ENCODE peak calls at places on chromosomes 5 and 9, in four cellular contexts. N is WTC11, V is K562, P is H1. M is an unnamed sample.

GRCh38 chr5:40626834-40627233 is 52.9 kb upstream of the PTGER4 start:
- DNase-seq in N (no peak), V (no peak), P (no peak), M (no peak)

GRCh38 chr9:14366071-14366470 is 52.1 kb upstream of the NFIB start:
- DNase-seq in N (no peak), V (no peak), P (no peak), M (no peak)

GRCh38 chr9:16445141-16445920 is 425.1 kb downstream of the BNC2 start:
- DNase-seq in N (no peak), V (no peak), P (no peak), M (no peak)

GRCh38 chr5:120599576-120599975 is 135.5 kb downstream of the PRR16 start:
- DNase-seq in N (no peak), V (no peak), P (no peak), M (no peak)

GRCh38 chr9:90821697-90822096 is 20.1 kb downstream of the SYK start:
- DNase-seq in N (no peak), V (no peak), P (no peak), M (no peak)

GRCh38 chr9:85884236-85884635 is 56.7 kb upstream of the NAA35 start:
- DNase-seq in N (no peak), V (no peak), P (no peak), M (no peak)

GRCh38 chr5:10757043-10757442 is 4.0 kb downstream of the DAP start:
- DNase-seq in N (no peak), V (no peak), P (no peak), M (no peak)

GRCh38 chr5:31663519-31663918 is 24.6 kb downstream of the PDZD2 start:
- DNase-seq in N (no peak), V (no peak), P (no peak), M (no peak)

GRCh38 chr5:153952893-153953292 is 85.8 kb downstream of the FAM114A2 start:
- DNase-seq in N (no peak), V (no peak), P (no peak), M (no peak)

GRCh38 chr9:113488071-113488470 is 24.5 kb downstream of the RGS3 start:
- DNase-seq in N (no peak), V (no peak), P (no peak), M (no peak)

GRCh38 chr9:36092509-36093215 is 43.9 kb upstream of the GLIPR2 start:
- DNase-seq in N (no peak), V (no peak), P (no peak), M (no peak)

GRCh38 chr5:16233730-16234129 is 54.1 kb upstream of the MARCHF11 start:
- DNase-seq in N (no peak), V (no peak), P (no peak), M (no peak)

GRCh38 chr5:65102826-65103673 is 334.3 kb downstream of the CWC27 start:
- DNase-seq in N (peak; percentile 62), V (no peak), P (no peak), M (peak; percentile 79)

GRCh38 chr9:129383005-129383414 is 204.9 kb upstream of the IER5L start:
- DNase-seq in N (no peak), V (no peak), P (no peak), M (peak; percentile 70)

GRCh38 chr5:133977161-133977787 is 8.8 kb upstream of the C5orf15 start:
- DNase-seq in N (no peak), V (no peak), P (no peak), M (no peak)

GRCh38 chr5:107032629-107033028 is 638.1 kb downstream of the EFNA5 start:
- DNase-seq in N (no peak), V (no peak), P (no peak), M (no peak)

GRCh38 chr9:119689879-119690278 is 320.6 kb upstream of the BRINP1 start:
- DNase-seq in N (peak; percentile 22), V (no peak), P (no peak), M (no peak)

GRCh38 chr9:16964228-16964627 is 93.8 kb upstream of the BNC2 start:
- DNase-seq in N (no peak), V (no peak), P (no peak), M (no peak)

GRCh38 chr5:96081276-96081858 is 119.7 kb upstream of the ELL2 start:
- DNase-seq in N (no peak), V (peak; percentile 15), P (no peak), M (no peak)

GRCh38 chr5:134028496-134028895 is 23.7 kb upstream of the VDAC1 start:
- DNase-seq in N (no peak), V (no peak), P (no peak), M (no peak)

DNA sequence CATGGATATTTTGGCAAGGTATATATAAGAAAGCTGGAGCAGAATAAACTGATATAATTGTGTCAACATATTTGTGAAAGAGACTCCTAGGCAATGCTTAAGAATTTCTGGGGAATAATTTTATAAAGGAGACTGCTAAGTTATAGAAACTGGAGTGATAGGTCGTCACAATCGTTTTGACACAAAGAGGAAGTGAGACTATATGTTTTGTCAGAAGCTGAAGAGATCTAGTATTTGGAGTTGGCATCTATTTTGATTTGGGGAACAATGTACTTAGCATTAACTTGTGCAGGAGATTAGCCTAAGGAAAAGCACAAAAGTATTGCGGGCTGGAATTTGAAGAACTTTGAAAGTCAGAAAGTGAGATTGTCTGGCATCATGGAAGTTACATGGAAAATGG is 582.5 kb downstream of the TAF11L14 start:
- DNase-seq in N (no peak), V (no peak), P (no peak), M (no peak)
- TF ChIP-seq TEAD4 in N (no peak), V (no peak), P (no peak), M (no peak)

GRCh38 chr9:80285325-80285724 is 713.6 kb downstream of the TLE4 start:
- DNase-seq in N (peak; percentile 14), V (no peak), P (no peak), M (peak; percentile 1)
- TF ChIP-seq CTCF in N (no peak), V (no peak), P (no peak), M (no peak)

DNA sequence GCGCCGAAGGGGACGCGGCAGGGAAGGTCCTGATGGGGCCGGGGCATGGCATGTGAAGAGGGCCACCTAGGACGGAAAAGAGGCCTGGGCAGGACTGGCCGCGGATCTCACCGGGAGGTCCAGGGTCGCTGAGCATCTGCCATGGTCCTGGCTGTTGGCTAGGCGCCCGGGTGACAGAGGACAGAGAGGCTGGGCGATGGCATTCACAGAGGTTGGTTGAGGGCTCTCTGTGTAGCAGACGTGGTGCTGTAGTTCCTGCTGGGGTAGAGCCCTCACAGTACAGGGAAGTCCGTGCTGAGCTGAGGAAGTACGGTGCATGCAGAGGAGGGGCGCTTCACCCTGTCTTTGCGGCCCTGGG is 427 bp downstream of the PCYOX1L start:
- DNase-seq in N (no peak), V (no peak), P (no peak), M (peak; percentile 81)
- TF ChIP-seq TEAD4 in N (no peak), V (no peak), P (no peak), M (no peak)

DNA sequence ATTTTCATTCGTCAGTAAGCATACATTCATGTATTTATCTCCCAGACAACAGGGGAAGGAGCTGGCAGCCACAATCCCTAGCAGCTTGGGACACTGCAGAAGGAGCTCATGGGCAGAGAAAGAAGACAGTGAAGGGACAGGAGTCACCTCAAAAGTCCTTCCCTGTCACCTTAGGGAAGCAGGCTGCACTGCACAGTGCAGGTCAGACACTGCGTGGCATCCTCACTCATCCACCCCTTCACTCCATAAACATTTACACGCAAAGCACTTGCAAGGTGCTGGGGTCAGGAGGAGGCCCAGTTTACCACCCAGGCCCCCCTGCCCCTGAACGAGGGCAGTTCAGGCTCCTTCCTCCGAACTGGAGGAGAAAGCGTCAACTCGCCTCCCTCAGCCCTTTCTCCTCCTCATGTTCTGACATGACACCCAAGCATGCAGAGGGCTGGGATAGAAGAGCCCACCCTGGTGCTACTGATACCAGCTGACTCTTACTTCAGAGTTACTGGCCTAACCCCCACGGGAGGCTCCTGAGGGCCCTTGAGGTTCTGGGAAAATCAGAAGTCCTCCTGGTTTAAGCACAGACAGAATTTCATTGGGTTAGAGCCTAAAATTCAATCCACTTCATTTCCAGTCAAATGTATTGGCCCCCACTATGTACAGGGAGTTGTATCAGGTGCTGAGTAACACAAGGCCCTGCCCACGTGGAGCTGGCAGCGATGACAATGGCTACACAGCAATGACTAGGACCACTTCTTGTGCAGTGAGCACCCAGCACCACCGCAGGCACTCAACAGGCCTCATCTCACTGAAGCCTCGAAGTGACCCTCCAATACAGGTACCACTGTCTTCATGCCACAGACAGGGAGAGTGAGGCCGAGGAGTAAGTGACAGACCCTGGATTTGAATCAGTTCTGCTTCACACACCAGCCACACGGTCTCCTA is 70.4 kb downstream of the RAPGEF1 start:
- DNase-seq in N (no peak), V (no peak), P (no peak), M (no peak)
- TF ChIP-seq CTCF in N (no peak), V (no peak), P (no peak), M (no peak)

M was measured in SK-N-SH.